ENCODE peak calls at places on chromosomes 13 and 19, in five cellular contexts. B is anterior cingulate cortex, M is astrocyte of the spinal cord, G is NCI-H1417 treated with DMSO at 0.1 percent for 48 hours, P is HT1080. K is an unnamed sample.

GRCh38 chr13:44818428-44818827 is 170.8 kb downstream of the NUFIP1 start:
- DNase-seq in B (no peak), M (peak), G (no peak), P (no peak), K (no peak)

GRCh38 chr19:44141191-44142013 is at the start of gene ZNF234:
- DNase-seq in B (peak), M (peak), G (no peak), P (peak), K (peak)

GRCh38 chr13:59176775-59177174 is 987.0 kb downstream of the DIAPH3 start:
- DNase-seq in B (no peak), M (no peak), G (no peak), P (peak), K (no peak)

GRCh38 chr13:106400282-106400681 is 135.2 kb downstream of the EFNB2 start:
- DNase-seq in B (no peak), M (no peak), G (no peak), P (no peak), K (no peak)

GRCh38 chr13:40206241-40207109 is 460.0 kb downstream of the FOXO1 start:
- DNase-seq in B (no peak), M (no peak), G (no peak), P (peak), K (no peak)

GRCh38 chr13:41554626-41555386 is 97.5 kb downstream of the RGCC start:
- DNase-seq in B (no peak), M (no peak), G (no peak), P (no peak), K (no peak)

GRCh38 chr13:97295279-97296182 is 73.4 kb downstream of the MBNL2 start:
- DNase-seq in B (no peak), M (peak), G (no peak), P (peak), K (no peak)

GRCh38 chr19:6014551-6015135 is 36.7 kb upstream of the RANBP3 start:
- DNase-seq in B (no peak), M (no peak), G (no peak), P (no peak), K (no peak)

GRCh38 chr13:69324109-69324886 is 783.3 kb upstream of the ATXN8OS start:
- DNase-seq in B (no peak), M (peak), G (peak), P (peak), K (no peak)

GRCh38 chr19:28466107-28467045 is 746.6 kb downstream of the UQCRFS1 start:
- DNase-seq in B (peak), M (peak), G (no peak), P (peak), K (peak)

GRCh38 chr13:114119196-114119595 is 13.2 kb downstream of the RASA3 start:
- DNase-seq in B (no peak), M (peak), G (no peak), P (peak), K (no peak)

GRCh38 chr13:106104281-106104901 is 431.1 kb downstream of the EFNB2 start:
- DNase-seq in B (no peak), M (peak), G (no peak), P (peak), K (no peak)